ENCODE peak calls at places on chromosomes 6 and 20, in eight cellular contexts. One of them, this sample, is unnamed.

GRCh38 chr20:15561707-15562106 is 1011.5 kb downstream of the KIF16B start:
- DNase-seq in lung: no peak
- DNase-seq in psoas muscle: no peak
- DNase-seq in left ventricle myocardium inferior: no peak
- DNase-seq in A549: no peak
- DNase-seq in uterus: no peak
- DNase-seq in IMR-90: no peak
- DNase-seq in astrocyte: no peak
- DNase-seq in this sample: no peak

GRCh38 chr6:133184798-133185380 is 56.3 kb upstream of the EYA4 start:
- DNase-seq in IMR-90: peak
- DNase-seq in left ventricle myocardium inferior: no peak
- DNase-seq in lung: no peak
- DNase-seq in uterus: no peak
- DNase-seq in A549: peak
- DNase-seq in psoas muscle: no peak
- DNase-seq in astrocyte: no peak
- DNase-seq in this sample: no peak

GRCh38 chr6:24356310-24357035 is 1.4 kb downstream of the DCDC2 start:
- DNase-seq in uterus: no peak
- DNase-seq in A549: no peak
- DNase-seq in IMR-90: no peak
- DNase-seq in psoas muscle: no peak
- DNase-seq in astrocyte: no peak
- DNase-seq in lung: no peak
- DNase-seq in left ventricle myocardium inferior: no peak
- DNase-seq in this sample: no peak

GRCh38 chr6:44058617-44059358 is 68.5 kb downstream of the MRPL14 start:
- DNase-seq in astrocyte: peak
- DNase-seq in psoas muscle: peak
- DNase-seq in A549: peak
- DNase-seq in left ventricle myocardium inferior: peak
- DNase-seq in IMR-90: peak
- DNase-seq in uterus: peak
- DNase-seq in lung: peak
- DNase-seq in this sample: peak

GRCh38 chr6:125310994-125311649 is 9.4 kb upstream of the HDDC2 start:
- DNase-seq in left ventricle myocardium inferior: no peak
- DNase-seq in uterus: no peak
- DNase-seq in psoas muscle: no peak
- DNase-seq in IMR-90: peak
- DNase-seq in A549: peak
- DNase-seq in lung: no peak
- DNase-seq in astrocyte: peak
- DNase-seq in this sample: no peak

GRCh38 chr6:72212686-72213085 is 326.3 kb downstream of the RIMS1 start:
- DNase-seq in A549: no peak
- DNase-seq in uterus: no peak
- DNase-seq in left ventricle myocardium inferior: no peak
- DNase-seq in lung: no peak
- DNase-seq in psoas muscle: no peak
- DNase-seq in astrocyte: no peak
- DNase-seq in IMR-90: no peak
- DNase-seq in this sample: no peak

GRCh38 chr6:33621396-33622388 is 570 bp downstream of the ITPR3 start:
- DNase-seq in uterus: peak
- DNase-seq in A549: no peak
- DNase-seq in left ventricle myocardium inferior: peak
- DNase-seq in lung: peak
- DNase-seq in IMR-90: no peak
- DNase-seq in astrocyte: no peak
- DNase-seq in psoas muscle: peak
- DNase-seq in this sample: no peak

GRCh38 chr6:160348209-160348551 is at the start of gene SLC22A3:
- DNase-seq in uterus: peak
- DNase-seq in left ventricle myocardium inferior: peak
- DNase-seq in psoas muscle: peak
- DNase-seq in lung: no peak
- DNase-seq in A549: no peak
- DNase-seq in IMR-90: no peak
- DNase-seq in astrocyte: no peak
- DNase-seq in this sample: no peak

GRCh38 chr6:56399250-56399671 is 151.9 kb upstream of the COL21A1 start:
- DNase-seq in IMR-90: peak
- DNase-seq in psoas muscle: no peak
- DNase-seq in A549: peak
- DNase-seq in uterus: no peak
- DNase-seq in astrocyte: peak
- DNase-seq in left ventricle myocardium inferior: no peak
- DNase-seq in lung: no peak
- DNase-seq in this sample: no peak

GRCh38 chr6:4128072-4128471 is 7.3 kb downstream of the ECI2 start:
- DNase-seq in left ventricle myocardium inferior: no peak
- DNase-seq in psoas muscle: no peak
- DNase-seq in lung: no peak
- DNase-seq in astrocyte: peak
- DNase-seq in IMR-90: no peak
- DNase-seq in uterus: no peak
- DNase-seq in A549: no peak
- DNase-seq in this sample: no peak

GRCh38 chr20:56517211-56517610 is 7.3 kb upstream of the FAM209A start:
- DNase-seq in psoas muscle: no peak
- DNase-seq in IMR-90: no peak
- DNase-seq in astrocyte: no peak
- DNase-seq in A549: no peak
- DNase-seq in lung: no peak
- DNase-seq in uterus: no peak
- DNase-seq in left ventricle myocardium inferior: no peak
- DNase-seq in this sample: no peak

GRCh38 chr20:25669826-25670422 is 26.7 kb downstream of the ZNF337 start:
- DNase-seq in left ventricle myocardium inferior: no peak
- DNase-seq in lung: no peak
- DNase-seq in uterus: no peak
- DNase-seq in A549: no peak
- DNase-seq in IMR-90: peak
- DNase-seq in psoas muscle: peak
- DNase-seq in astrocyte: peak
- DNase-seq in this sample: peak

GRCh38 chr6:136031982-136032381 is 180.5 kb downstream of the PDE7B start:
- DNase-seq in IMR-90: peak
- DNase-seq in left ventricle myocardium inferior: no peak
- DNase-seq in lung: no peak
- DNase-seq in uterus: no peak
- DNase-seq in psoas muscle: no peak
- DNase-seq in astrocyte: no peak
- DNase-seq in A549: peak
- DNase-seq in this sample: no peak

GRCh38 chr6:147765541-147765940 is 257.1 kb downstream of the SAMD5 start:
- DNase-seq in left ventricle myocardium inferior: no peak
- DNase-seq in A549: no peak
- DNase-seq in uterus: no peak
- DNase-seq in astrocyte: no peak
- DNase-seq in lung: no peak
- DNase-seq in psoas muscle: no peak
- DNase-seq in IMR-90: no peak
- DNase-seq in this sample: no peak

GRCh38 chr20:33099842-33100538 is 20.5 kb downstream of the BPIFB4 start:
- DNase-seq in IMR-90: no peak
- DNase-seq in A549: no peak
- DNase-seq in lung: no peak
- DNase-seq in psoas muscle: no peak
- DNase-seq in left ventricle myocardium inferior: no peak
- DNase-seq in uterus: no peak
- DNase-seq in astrocyte: no peak
- DNase-seq in this sample: peak

GRCh38 chr6:138107752-138108592 is 753 bp upstream of the PERP start:
- DNase-seq in left ventricle myocardium inferior: no peak
- DNase-seq in uterus: no peak
- DNase-seq in A549: peak
- DNase-seq in astrocyte: no peak
- DNase-seq in IMR-90: no peak
- DNase-seq in lung: no peak
- DNase-seq in psoas muscle: no peak
- DNase-seq in this sample: no peak

GRCh38 chr6:70479236-70479635 is 65.9 kb downstream of the FAM135A start:
- DNase-seq in uterus: no peak
- DNase-seq in lung: no peak
- DNase-seq in left ventricle myocardium inferior: no peak
- DNase-seq in psoas muscle: no peak
- DNase-seq in A549: no peak
- DNase-seq in IMR-90: peak
- DNase-seq in astrocyte: peak
- DNase-seq in this sample: no peak

GRCh38 chr6:170057961-170058877 is 232.7 kb downstream of the DLL1 start:
- DNase-seq in astrocyte: no peak
- DNase-seq in uterus: peak
- DNase-seq in lung: no peak
- DNase-seq in IMR-90: no peak
- DNase-seq in A549: no peak
- DNase-seq in psoas muscle: no peak
- DNase-seq in left ventricle myocardium inferior: no peak
- DNase-seq in this sample: no peak

GRCh38 chr20:51425347-51426106 is 117.0 kb downstream of the NFATC2 start:
- DNase-seq in A549: no peak
- DNase-seq in lung: no peak
- DNase-seq in astrocyte: no peak
- DNase-seq in uterus: no peak
- DNase-seq in left ventricle myocardium inferior: no peak
- DNase-seq in psoas muscle: no peak
- DNase-seq in IMR-90: no peak
- DNase-seq in this sample: no peak

GRCh38 chr20:4574356-4574690 is 147.4 kb upstream of the PRND start:
- DNase-seq in astrocyte: no peak
- DNase-seq in psoas muscle: no peak
- DNase-seq in A549: no peak
- DNase-seq in uterus: no peak
- DNase-seq in left ventricle myocardium inferior: no peak
- DNase-seq in lung: no peak
- DNase-seq in IMR-90: no peak
- DNase-seq in this sample: no peak
- H3K27ac ChIP-seq in astrocyte: peak
- H3K27ac ChIP-seq in psoas muscle: no peak
- H3K27ac ChIP-seq in A549: peak
- H3K27ac ChIP-seq in uterus: no peak
- H3K27ac ChIP-seq in left ventricle myocardium inferior: no peak
- H3K27ac ChIP-seq in lung: no peak
- H3K27ac ChIP-seq in IMR-90: peak
- H3K27ac ChIP-seq in this sample: peak

GRCh38 chr6:27809067-27809938 is 102.9 kb downstream of the OR2B2 start:
- DNase-seq in lung: no peak
- DNase-seq in left ventricle myocardium inferior: no peak
- DNase-seq in IMR-90: no peak
- DNase-seq in uterus: no peak
- DNase-seq in A549: no peak
- DNase-seq in psoas muscle: no peak
- DNase-seq in astrocyte: no peak
- DNase-seq in this sample: no peak
- H3K27ac ChIP-seq in lung: no peak
- H3K27ac ChIP-seq in left ventricle myocardium inferior: peak
- H3K27ac ChIP-seq in IMR-90: peak
- H3K27ac ChIP-seq in uterus: peak
- H3K27ac ChIP-seq in A549: peak
- H3K27ac ChIP-seq in psoas muscle: no peak
- H3K27ac ChIP-seq in astrocyte: peak
- H3K27ac ChIP-seq in this sample: peak

GRCh38 chr6:154297210-154297609 is 59.4 kb downstream of the IPCEF1 start:
- DNase-seq in IMR-90: no peak
- DNase-seq in astrocyte: no peak
- DNase-seq in uterus: no peak
- DNase-seq in lung: no peak
- DNase-seq in left ventricle myocardium inferior: no peak
- DNase-seq in psoas muscle: no peak
- DNase-seq in A549: no peak
- DNase-seq in this sample: no peak

GRCh38 chr6:154292855-154293519 is 63.6 kb downstream of the IPCEF1 start:
- DNase-seq in IMR-90: peak
- DNase-seq in psoas muscle: no peak
- DNase-seq in A549: peak
- DNase-seq in lung: no peak
- DNase-seq in astrocyte: peak
- DNase-seq in uterus: no peak
- DNase-seq in left ventricle myocardium inferior: no peak
- DNase-seq in this sample: no peak

GRCh38 chr6:154295733-154296132 is 60.9 kb downstream of the IPCEF1 start:
- DNase-seq in A549: no peak
- DNase-seq in uterus: no peak
- DNase-seq in psoas muscle: no peak
- DNase-seq in left ventricle myocardium inferior: no peak
- DNase-seq in lung: no peak
- DNase-seq in IMR-90: no peak
- DNase-seq in astrocyte: no peak
- DNase-seq in this sample: no peak

GRCh38 chr6:154289818-154290508 is 66.6 kb downstream of the IPCEF1 start:
- DNase-seq in uterus: no peak
- DNase-seq in lung: no peak
- DNase-seq in psoas muscle: no peak
- DNase-seq in IMR-90: no peak
- DNase-seq in A549: no peak
- DNase-seq in astrocyte: no peak
- DNase-seq in left ventricle myocardium inferior: no peak
- DNase-seq in this sample: no peak

GRCh38 chr6:154292066-154292465 is 64.5 kb downstream of the IPCEF1 start:
- DNase-seq in psoas muscle: no peak
- DNase-seq in astrocyte: peak
- DNase-seq in left ventricle myocardium inferior: no peak
- DNase-seq in uterus: no peak
- DNase-seq in IMR-90: peak
- DNase-seq in lung: no peak
- DNase-seq in A549: no peak
- DNase-seq in this sample: no peak
- H3K27ac ChIP-seq in psoas muscle: no peak
- H3K27ac ChIP-seq in astrocyte: peak
- H3K27ac ChIP-seq in left ventricle myocardium inferior: no peak
- H3K27ac ChIP-seq in uterus: no peak
- H3K27ac ChIP-seq in IMR-90: peak
- H3K27ac ChIP-seq in lung: no peak
- H3K27ac ChIP-seq in A549: no peak
- H3K27ac ChIP-seq in this sample: peak

GRCh38 chr6:116298968-116299367 is 19.2 kb upstream of the TSPYL1 start:
- DNase-seq in uterus: no peak
- DNase-seq in lung: no peak
- DNase-seq in psoas muscle: no peak
- DNase-seq in left ventricle myocardium inferior: no peak
- DNase-seq in IMR-90: no peak
- DNase-seq in A549: no peak
- DNase-seq in astrocyte: no peak
- DNase-seq in this sample: no peak

GRCh38 chr6:116292553-116292952 is 12.8 kb upstream of the TSPYL1 start:
- DNase-seq in astrocyte: no peak
- DNase-seq in A549: no peak
- DNase-seq in psoas muscle: no peak
- DNase-seq in IMR-90: no peak
- DNase-seq in uterus: no peak
- DNase-seq in lung: no peak
- DNase-seq in left ventricle myocardium inferior: no peak
- DNase-seq in this sample: no peak

DNA sequence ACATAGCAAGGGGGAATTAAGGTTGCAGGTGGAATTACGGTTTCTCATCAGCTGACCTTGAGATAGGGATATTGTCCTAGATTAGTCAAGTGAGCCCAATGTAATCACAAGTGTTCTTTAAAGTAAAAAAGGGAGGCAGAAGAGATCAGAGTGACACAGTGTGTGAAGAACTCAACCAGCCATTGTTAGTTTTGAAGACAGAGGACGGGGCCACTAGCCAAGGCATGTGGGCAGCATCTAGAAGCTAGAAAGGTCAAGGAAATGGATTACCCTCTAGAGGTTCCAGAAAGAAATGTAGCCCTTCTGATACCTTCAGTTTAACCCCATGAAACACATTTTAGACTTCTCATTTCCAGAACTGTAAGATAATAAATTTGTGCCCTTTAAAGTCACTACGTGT is 18.5 kb upstream of the TSPYL1 start:
- DNase-seq in uterus: no peak
- DNase-seq in psoas muscle: no peak
- DNase-seq in left ventricle myocardium inferior: no peak
- DNase-seq in lung: no peak
- DNase-seq in A549: no peak
- DNase-seq in astrocyte: no peak
- DNase-seq in IMR-90: no peak
- DNase-seq in this sample: no peak
- H3K27ac ChIP-seq in uterus: no peak
- H3K27ac ChIP-seq in psoas muscle: no peak
- H3K27ac ChIP-seq in left ventricle myocardium inferior: no peak
- H3K27ac ChIP-seq in lung: no peak
- H3K27ac ChIP-seq in A549: no peak
- H3K27ac ChIP-seq in astrocyte: no peak
- H3K27ac ChIP-seq in IMR-90: no peak
- H3K27ac ChIP-seq in this sample: no peak